ENCODE peak calls at places on chromosomes 5 and 9, in ten cellular contexts. T is T-helper 1 cell; Q is ACHN; P is stimulated activated CD8-positive, alpha-beta memory T cell treated with anti-CD3 and anti-CD28 coated beads, Interleukin-2, amount 100 ng/mL, for 48 hours; B is stomach; V is AG04449; C is GM12865; R is RWPE1; A is left colon; E is NCI-H510A treated with DMSO at 0.1 percent for 48 hours. M is an unnamed sample.
A peak's percentile ranks its signal among the peaks of the same experiment; 100 is the strongest.

GRCh38 chr5:141507387-141508091 is 18.7 kb downstream of the PCDHGC5 start:
- DNase-seq in T (no peak), Q (no peak), P (no peak), B (no peak), V (peak; percentile 67), C (peak; percentile 72), R (no peak), A (no peak), E (no peak), M (no peak)

GRCh38 chr9:127199001-127199791 is 65.4 kb upstream of the GARNL3 start:
- DNase-seq in T (peak; percentile 32), Q (peak; percentile 65), P (peak; percentile 54), B (peak; percentile 85), V (no peak), C (peak; percentile 91), R (peak; percentile 85), A (peak; percentile 83), E (peak; percentile 76), M (no peak)

GRCh38 chr9:18185196-18185595 is 288.8 kb upstream of the ADAMTSL1 start:
- DNase-seq in T (no peak), Q (peak; percentile 18), P (no peak), B (no peak), V (no peak), C (no peak), R (peak; percentile 27), A (peak; percentile 13), E (no peak), M (no peak)

GRCh38 chr9:38392235-38393127 is at the start of gene ALDH1B1:
- DNase-seq in T (peak; percentile 28), Q (peak; percentile 83), P (peak; percentile 74), B (peak; percentile 90), V (no peak), C (peak; percentile 87), R (peak; percentile 96), A (peak; percentile 90), E (peak; percentile 75), M (no peak)

GRCh38 chr5:32217886-32218396 is 43.8 kb upstream of the GOLPH3 start:
- DNase-seq in T (no peak), Q (no peak), P (no peak), B (no peak), V (no peak), C (peak; percentile 50), R (no peak), A (no peak), E (peak; percentile 7), M (no peak)

GRCh38 chr9:135150981-135151380 is 63.5 kb downstream of the OLFM1 start:
- DNase-seq in T (no peak), Q (no peak), P (no peak), B (no peak), V (no peak), C (no peak), R (no peak), A (no peak), E (no peak), M (no peak)

GRCh38 chr5:135950611-135951010 is 4.2 kb downstream of the LECT2 start:
- DNase-seq in T (no peak), Q (no peak), P (no peak), B (no peak), V (peak; percentile 33), C (no peak), R (no peak), A (no peak), E (no peak), M (no peak)

GRCh38 chr9:29078063-29078660 is 1504.9 kb upstream of the C9orf72 start:
- DNase-seq in T (no peak), Q (peak; percentile 53), P (no peak), B (no peak), V (no peak), C (no peak), R (peak; percentile 73), A (no peak), E (no peak), M (no peak)

GRCh38 chr9:92790542-92791527 is 26.2 kb upstream of the BICD2 start:
- DNase-seq in T (peak; percentile 36), Q (peak; percentile 65), P (peak; percentile 36), B (peak; percentile 89), V (peak; percentile 16), C (peak; percentile 82), R (peak; percentile 92), A (peak; percentile 86), E (peak; percentile 68), M (no peak)

GRCh38 chr9:882416-882931 is 41.0 kb downstream of the DMRT1 start:
- DNase-seq in T (no peak), Q (no peak), P (no peak), B (no peak), V (no peak), C (peak; percentile 25), R (no peak), A (no peak), E (no peak), M (no peak)

M was measured in cerebellar nuclear complex.